ENCODE peak calls at places on chromosomes 6 and 20, in four cellular contexts. H is prostate gland, N is transverse colon, B is heart left ventricle. C is an unnamed sample.

GRCh38 chr6:108581237-108581931 is 20.7 kb downstream of the FOXO3 start:
- DNase-seq in H (peak), N (no peak), B (no peak), C (no peak)

GRCh38 chr6:113392551-113393055 is 464.5 kb upstream of the MARCKS start:
- DNase-seq in H (no peak), N (no peak), B (no peak), C (no peak)

GRCh38 chr6:74091133-74091793 is 395.3 kb downstream of the CD109 start:
- DNase-seq in H (no peak), N (no peak), B (no peak), C (peak)

GRCh38 chr6:24902782-24903181 is 33.0 kb downstream of the RIPOR2 start:
- DNase-seq in H (no peak), N (no peak), B (no peak), C (peak)

GRCh38 chr20:23415958-23416583 is 5.2 kb downstream of the NAPB start:
- DNase-seq in H (no peak), N (no peak), B (no peak), C (no peak)

GRCh38 chr20:4076671-4077070 is 61.3 kb upstream of the RNF24 start:
- DNase-seq in H (peak), N (no peak), B (no peak), C (peak)

GRCh38 chr6:108161724-108162282 is 4.0 kb upstream of the NR2E1 start:
- DNase-seq in H (no peak), N (no peak), B (no peak), C (no peak)

GRCh38 chr6:155201461-155202226 is 62.2 kb upstream of the CLDN20 start:
- DNase-seq in H (no peak), N (no peak), B (no peak), C (peak)

GRCh38 chr20:4012631-4013030 is 2.7 kb downstream of the RNF24 start:
- DNase-seq in H (no peak), N (no peak), B (no peak), C (no peak)

GRCh38 chr6:83057705-83058321 is 7.8 kb downstream of the UBE3D start:
- DNase-seq in H (peak), N (peak), B (no peak), C (peak)

GRCh38 chr6:7720346-7720745 is 5.6 kb upstream of the BMP6 start:
- DNase-seq in H (no peak), N (no peak), B (no peak), C (no peak)

GRCh38 chr6:154298297-154298696 is 58.3 kb downstream of the IPCEF1 start:
- DNase-seq in H (no peak), N (no peak), B (no peak), C (no peak)

GRCh38 chr20:57693670-57694329 is 16.0 kb downstream of the PMEPA1 start:
- DNase-seq in H (no peak), N (no peak), B (no peak), C (no peak)

GRCh38 chr20:57696401-57696961 is 13.3 kb downstream of the PMEPA1 start:
- DNase-seq in H (no peak), N (no peak), B (no peak), C (no peak)

GRCh38 chr20:57695940-57696339 is 13.9 kb downstream of the PMEPA1 start:
- DNase-seq in H (no peak), N (no peak), B (no peak), C (no peak)

GRCh38 chr20:57694481-57694880 is 15.3 kb downstream of the PMEPA1 start:
- DNase-seq in H (no peak), N (no peak), B (no peak), C (no peak)

GRCh38 chr20:57695012-57695411 is 14.8 kb downstream of the PMEPA1 start:
- DNase-seq in H (peak), N (no peak), B (no peak), C (peak)
- TF ChIP-seq POLR2A in H (no peak), N (no peak), B (no peak), C (no peak)

DNA sequence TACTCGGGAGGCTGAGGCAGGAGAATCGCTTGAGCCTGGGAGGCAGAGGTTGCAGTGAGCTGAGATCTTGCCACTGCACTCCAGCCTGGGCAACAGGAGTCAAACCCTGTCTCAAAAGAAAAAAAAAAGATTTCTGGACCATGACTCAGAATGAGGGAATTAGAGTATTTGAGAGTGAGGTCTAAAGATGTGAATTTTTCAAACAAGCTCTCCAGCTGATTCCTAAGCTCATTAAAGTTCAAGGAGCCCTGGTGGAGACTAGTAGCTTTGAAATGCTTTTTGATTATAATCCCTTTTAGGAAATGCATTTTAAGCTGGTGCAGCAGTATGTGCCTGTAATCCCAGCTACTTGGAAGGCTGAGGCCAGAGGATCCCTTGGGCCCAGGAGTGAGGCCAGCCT is 21.8 kb upstream of the SRF start:
- DNase-seq in H (no peak), N (no peak), B (no peak), C (no peak)
- TF ChIP-seq POLR2A in H (no peak), N (no peak), B (no peak), C (no peak)

GRCh38 chr6:5029609-5030008 is 25.8 kb upstream of the RPP40 start:
- DNase-seq in H (no peak), N (no peak), B (no peak), C (no peak)

GRCh38 chr6:5030596-5031136 is 26.8 kb upstream of the RPP40 start:
- DNase-seq in H (peak), N (peak), B (peak), C (peak)

GRCh38 chr6:5025911-5026819 is 22.3 kb upstream of the RPP40 start:
- DNase-seq in H (peak), N (peak), B (peak), C (no peak)

GRCh38 chr6:5028921-5029320 is 25.1 kb upstream of the RPP40 start:
- DNase-seq in H (no peak), N (no peak), B (no peak), C (no peak)

GRCh38 chr6:5028301-5028700 is 24.5 kb upstream of the RPP40 start:
- DNase-seq in H (no peak), N (no peak), B (no peak), C (no peak)
- TF ChIP-seq POLR2A in H (no peak), N (no peak), B (no peak), C (no peak)

GRCh38 chr20:20710847-20711315 is 1.6 kb downstream of the RALGAPA2 start:
- DNase-seq in H (peak), N (peak), B (no peak), C (no peak)

GRCh38 chr20:20711413-20711812 is 1.0 kb downstream of the RALGAPA2 start:
- DNase-seq in H (peak), N (peak), B (no peak), C (no peak)

GRCh38 chr20:20712004-20712473 is 405 bp downstream of the RALGAPA2 start:
- DNase-seq in H (peak), N (peak), B (no peak), C (no peak)

GRCh38 chr20:20713244-20713765 is 861 bp upstream of the RALGAPA2 start:
- DNase-seq in H (no peak), N (peak), B (peak), C (no peak)

DNA sequence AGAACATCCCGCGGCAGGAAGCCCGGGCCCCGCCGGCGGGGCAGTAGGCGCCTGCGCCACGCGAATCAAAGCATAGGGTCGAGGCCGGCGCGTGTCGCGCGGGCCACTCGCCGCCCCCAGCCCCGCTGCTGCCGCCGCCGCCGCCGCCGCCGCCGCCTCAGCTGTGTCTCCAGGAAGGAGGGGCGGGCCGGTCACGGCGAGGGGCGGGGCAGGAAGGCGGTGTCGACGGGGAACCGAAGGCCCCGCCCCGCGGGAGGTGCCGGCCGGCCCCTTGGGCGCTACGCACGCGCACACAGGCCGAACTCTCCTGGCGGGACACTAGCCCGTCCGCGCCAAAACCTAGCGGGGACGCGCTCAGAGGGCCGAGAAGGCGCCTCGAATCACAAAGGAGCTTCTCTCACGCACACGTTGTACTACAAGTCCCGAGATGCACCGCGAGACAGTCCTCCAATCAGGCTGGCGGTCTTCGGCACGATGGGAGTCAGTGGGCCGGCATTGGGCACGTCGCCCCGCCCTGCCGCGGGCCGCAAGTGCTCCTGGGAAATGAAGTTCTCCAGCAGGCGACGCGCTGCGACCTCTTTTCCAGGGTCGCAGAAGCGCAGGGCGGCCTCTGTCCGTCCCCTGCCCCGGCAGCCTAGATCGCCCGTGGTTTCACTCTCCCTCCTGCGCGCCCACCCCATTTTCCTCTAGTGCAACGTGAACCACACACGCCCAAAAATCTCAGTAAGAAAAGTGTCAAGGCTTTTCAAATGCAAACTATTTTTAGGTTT is at the start of gene RALGAPA2:
- DNase-seq in H (peak), N (peak), B (peak), C (peak)
- TF ChIP-seq POLR2A in H (peak), N (no peak), B (peak), C (no peak)

GRCh38 chr20:16378122-16378521 is 195.1 kb downstream of the KIF16B start:
- DNase-seq in H (no peak), N (no peak), B (no peak), C (no peak)
- TF ChIP-seq POLR2A in H (no peak), N (no peak), B (no peak), C (no peak)

DNA sequence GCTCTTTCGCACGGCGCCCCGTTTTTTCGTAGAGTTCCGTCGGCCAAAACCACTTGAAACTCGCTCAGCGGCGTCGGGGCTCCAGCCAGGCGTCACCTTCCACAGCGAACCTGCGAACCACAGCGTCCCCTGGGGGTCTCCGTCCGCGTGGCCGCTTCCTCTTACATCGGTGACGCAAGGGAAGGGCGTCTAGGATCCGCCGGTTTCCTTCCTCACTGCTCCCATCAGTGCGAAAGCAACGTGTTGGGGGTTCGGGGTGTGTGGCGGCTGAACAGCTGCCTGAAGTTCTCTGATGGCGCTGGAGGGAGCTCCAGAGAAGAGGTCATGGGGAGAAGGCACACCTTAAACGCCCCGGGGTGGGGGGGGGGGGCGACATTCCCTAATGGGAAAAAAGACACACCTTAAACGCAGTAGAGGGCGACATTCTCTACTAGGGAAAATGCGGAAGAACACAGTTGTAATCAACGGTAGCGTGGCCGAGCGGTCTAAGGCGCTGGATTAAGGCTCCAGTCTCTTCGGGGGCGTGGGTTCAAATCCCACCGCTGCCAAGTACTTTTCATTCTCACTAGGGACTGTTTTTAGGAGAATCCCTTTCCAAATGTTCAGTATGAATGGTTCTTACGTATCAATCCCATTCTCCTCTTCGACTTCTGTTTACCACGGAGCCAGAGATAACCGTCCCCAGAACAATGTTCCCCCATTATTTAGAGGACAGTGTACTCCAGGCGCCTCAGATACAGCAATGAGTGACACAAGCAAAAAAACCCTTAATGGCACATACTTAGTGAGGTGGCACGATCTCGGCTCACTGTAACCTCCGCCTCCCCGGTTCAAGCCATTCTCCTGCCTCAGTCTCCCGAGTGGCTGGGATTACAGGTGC is 16.3 kb downstream of the ZNF311 start:
- DNase-seq in H (no peak), N (peak), B (peak), C (peak)
- TF ChIP-seq POLR2A in H (no peak), N (no peak), B (no peak), C (no peak)

DNA sequence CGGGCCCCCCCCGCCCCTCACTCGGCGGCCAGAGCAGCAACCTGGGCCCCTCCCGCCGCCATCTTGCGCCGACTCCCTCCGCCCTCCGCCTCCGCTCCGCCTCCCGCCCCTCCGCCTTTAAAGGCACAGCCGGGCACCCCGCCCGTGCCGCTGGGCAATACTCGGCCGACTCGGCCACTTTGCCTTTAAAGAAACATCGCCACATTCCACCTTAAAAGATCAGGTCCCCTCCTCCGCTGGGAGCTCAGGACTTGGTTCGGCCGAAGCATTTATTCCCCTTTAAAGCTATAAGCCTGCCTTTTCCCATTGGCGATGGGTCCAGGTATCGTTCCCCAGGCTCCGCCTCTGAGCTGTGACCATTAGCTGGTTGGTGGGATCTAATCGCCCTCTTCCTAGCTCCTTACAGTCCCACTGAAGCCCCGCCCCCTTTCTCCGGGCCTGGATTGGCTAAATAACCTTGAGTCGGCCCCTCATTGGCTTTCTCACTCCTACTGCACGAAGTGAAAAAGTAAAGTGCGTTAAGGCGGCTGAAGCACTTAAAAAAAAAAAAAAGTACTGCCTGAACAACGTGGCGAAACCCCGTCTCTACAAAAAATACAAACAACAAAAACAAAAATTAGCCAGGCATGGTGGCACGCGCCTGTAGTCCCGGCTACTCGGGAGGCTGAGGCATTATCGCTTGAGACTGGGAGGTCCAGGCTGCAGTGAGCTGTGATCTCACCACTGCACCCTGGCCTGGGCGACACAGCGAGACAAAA is at the start of gene ZBTB22:
- DNase-seq in H (peak), N (peak), B (peak), C (peak)
- TF ChIP-seq POLR2A in H (peak), N (peak), B (no peak), C (no peak)

GRCh38 chr20:16491277-16491912 is 81.9 kb downstream of the KIF16B start:
- DNase-seq in H (no peak), N (peak), B (no peak), C (no peak)
- TF ChIP-seq POLR2A in H (no peak), N (no peak), B (no peak), C (no peak)

GRCh38 chr20:347640-348484 is 951 bp downstream of the NRSN2 start:
- DNase-seq in H (peak), N (peak), B (peak), C (no peak)
- TF ChIP-seq POLR2A in H (peak), N (peak), B (no peak), C (peak)

GRCh38 chr20:63891061-63892002 is 3.6 kb upstream of the DNAJC5 start:
- DNase-seq in H (no peak), N (no peak), B (no peak), C (no peak)
- TF ChIP-seq POLR2A in H (no peak), N (no peak), B (no peak), C (no peak)

C was measured in HCT116.